ENCODE peak calls at places on chromosomes 2 and 18, in nine cellular contexts. One of them, this sample, is unnamed.

GRCh38 chr2:15982285-15982967 is 42.1 kb downstream of the MYCN start:
- DNase-seq in IMR-90: no peak
- DNase-seq in mucosa of descending colon: no peak
- DNase-seq in ascending aorta: peak
- DNase-seq in ovary: no peak
- DNase-seq in astrocyte of the cerebellum: no peak
- DNase-seq in kidney: no peak
- DNase-seq in SK-N-SH: peak
- DNase-seq in psoas muscle: no peak
- DNase-seq in this sample: no peak

GRCh38 chr2:160417745-160418397 is 75.7 kb downstream of the RBMS1 start:
- DNase-seq in SK-N-SH: no peak
- DNase-seq in psoas muscle: no peak
- DNase-seq in kidney: no peak
- DNase-seq in ascending aorta: no peak
- DNase-seq in astrocyte of the cerebellum: no peak
- DNase-seq in mucosa of descending colon: no peak
- DNase-seq in ovary: no peak
- DNase-seq in IMR-90: peak
- DNase-seq in this sample: peak

GRCh38 chr2:237413293-237414055 is 490 bp downstream of the COL6A3 start:
- DNase-seq in ovary: peak
- DNase-seq in mucosa of descending colon: no peak
- DNase-seq in SK-N-SH: no peak
- DNase-seq in kidney: no peak
- DNase-seq in astrocyte of the cerebellum: no peak
- DNase-seq in ascending aorta: no peak
- DNase-seq in psoas muscle: no peak
- DNase-seq in IMR-90: no peak
- DNase-seq in this sample: no peak

GRCh38 chr18:3619746-3620145 is 169.8 kb downstream of the TGIF1 start:
- DNase-seq in mucosa of descending colon: no peak
- DNase-seq in ovary: no peak
- DNase-seq in psoas muscle: no peak
- DNase-seq in SK-N-SH: no peak
- DNase-seq in IMR-90: no peak
- DNase-seq in astrocyte of the cerebellum: no peak
- DNase-seq in ascending aorta: peak
- DNase-seq in kidney: no peak
- DNase-seq in this sample: no peak

GRCh38 chr18:62536005-62536404 is 13.2 kb downstream of the ZCCHC2 start:
- DNase-seq in astrocyte of the cerebellum: no peak
- DNase-seq in SK-N-SH: no peak
- DNase-seq in psoas muscle: no peak
- DNase-seq in ascending aorta: no peak
- DNase-seq in mucosa of descending colon: no peak
- DNase-seq in ovary: no peak
- DNase-seq in kidney: no peak
- DNase-seq in IMR-90: no peak
- DNase-seq in this sample: no peak

GRCh38 chr18:76886112-76886511 is 63.8 kb downstream of the ZNF236 start:
- DNase-seq in kidney: no peak
- DNase-seq in psoas muscle: no peak
- DNase-seq in ovary: no peak
- DNase-seq in astrocyte of the cerebellum: no peak
- DNase-seq in SK-N-SH: no peak
- DNase-seq in IMR-90: no peak
- DNase-seq in ascending aorta: no peak
- DNase-seq in mucosa of descending colon: no peak
- DNase-seq in this sample: no peak

GRCh38 chr2:222613715-222614331 is 42.1 kb downstream of the FARSB start:
- DNase-seq in ovary: no peak
- DNase-seq in astrocyte of the cerebellum: peak
- DNase-seq in mucosa of descending colon: no peak
- DNase-seq in IMR-90: peak
- DNase-seq in psoas muscle: no peak
- DNase-seq in ascending aorta: no peak
- DNase-seq in SK-N-SH: peak
- DNase-seq in kidney: no peak
- DNase-seq in this sample: peak

GRCh38 chr2:144533221-144533620 is 13.3 kb upstream of the ZEB2 start:
- DNase-seq in astrocyte of the cerebellum: no peak
- DNase-seq in mucosa of descending colon: no peak
- DNase-seq in IMR-90: no peak
- DNase-seq in ovary: no peak
- DNase-seq in kidney: no peak
- DNase-seq in psoas muscle: no peak
- DNase-seq in ascending aorta: no peak
- DNase-seq in SK-N-SH: no peak
- DNase-seq in this sample: no peak

GRCh38 chr2:134372611-134373131 is 118.8 kb downstream of the MGAT5 start:
- DNase-seq in astrocyte of the cerebellum: peak
- DNase-seq in SK-N-SH: no peak
- DNase-seq in ovary: peak
- DNase-seq in mucosa of descending colon: no peak
- DNase-seq in ascending aorta: no peak
- DNase-seq in psoas muscle: peak
- DNase-seq in kidney: no peak
- DNase-seq in IMR-90: peak
- DNase-seq in this sample: peak

GRCh38 chr2:53460347-53460746 is 307.3 kb upstream of the CHAC2 start:
- DNase-seq in mucosa of descending colon: peak
- DNase-seq in SK-N-SH: no peak
- DNase-seq in ovary: no peak
- DNase-seq in IMR-90: no peak
- DNase-seq in ascending aorta: no peak
- DNase-seq in astrocyte of the cerebellum: no peak
- DNase-seq in kidney: no peak
- DNase-seq in psoas muscle: no peak
- DNase-seq in this sample: no peak
- TF ChIP-seq CTCF in mucosa of descending colon: no peak
- TF ChIP-seq CTCF in SK-N-SH: no peak
- TF ChIP-seq CTCF in ovary: no peak
- TF ChIP-seq CTCF in IMR-90: no peak
- TF ChIP-seq CTCF in ascending aorta: no peak
- TF ChIP-seq CTCF in astrocyte of the cerebellum: no peak
- TF ChIP-seq CTCF in kidney: no peak
- TF ChIP-seq CTCF in psoas muscle: no peak
- TF ChIP-seq CTCF in this sample: no peak

DNA sequence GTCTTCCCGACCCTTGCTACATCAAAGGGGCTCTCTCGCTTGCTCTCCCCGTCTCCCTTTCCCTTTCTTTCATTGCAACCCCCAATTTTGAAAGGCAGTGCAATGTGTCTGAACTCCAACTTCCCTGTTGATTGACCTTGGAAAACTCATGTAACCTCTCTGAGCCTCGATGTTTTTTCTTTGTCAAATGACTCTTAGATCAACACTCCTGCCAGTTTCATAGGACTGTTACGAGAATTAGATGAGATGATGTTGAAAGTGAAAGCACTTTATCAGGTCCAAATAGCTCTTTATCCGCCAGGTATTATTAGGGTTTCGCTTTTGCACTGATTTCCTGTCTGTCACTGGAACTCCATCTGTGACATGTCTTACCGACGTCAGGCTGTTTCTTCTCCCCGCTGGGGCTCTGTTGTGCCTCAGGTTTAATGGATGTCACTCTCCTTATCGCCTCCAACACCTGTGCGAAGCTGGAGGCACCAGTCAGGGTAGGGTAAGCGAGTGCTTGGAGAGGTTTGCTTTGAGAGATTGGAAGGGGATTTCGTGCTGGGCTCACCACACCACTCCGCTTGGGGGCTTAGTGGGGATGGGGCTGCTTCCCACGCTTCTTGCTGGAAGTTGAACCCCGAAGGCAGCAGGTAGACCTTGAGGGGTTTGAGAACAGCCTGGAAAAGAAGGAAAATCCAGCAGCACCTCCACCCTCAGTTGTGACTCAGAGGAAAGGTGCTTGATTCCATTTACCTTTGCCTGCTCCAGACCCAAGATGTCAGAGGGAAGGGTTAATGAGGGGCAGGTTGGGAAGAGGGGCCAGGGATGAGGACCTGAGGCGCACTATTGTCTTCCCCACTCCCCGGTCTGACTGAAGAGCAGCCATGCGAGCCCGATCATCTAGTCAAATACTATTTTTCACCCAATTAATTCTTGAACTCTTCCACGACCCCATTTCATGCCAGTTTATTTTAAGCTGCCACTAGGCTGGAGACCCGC is 4.3 kb downstream of the GAD1 start:
- DNase-seq in astrocyte of the cerebellum: no peak
- DNase-seq in IMR-90: no peak
- DNase-seq in SK-N-SH: no peak
- DNase-seq in kidney: no peak
- DNase-seq in ovary: no peak
- DNase-seq in ascending aorta: no peak
- DNase-seq in mucosa of descending colon: no peak
- DNase-seq in psoas muscle: no peak
- DNase-seq in this sample: no peak
- H3K4me3 ChIP-seq in astrocyte of the cerebellum: no peak
- H3K4me3 ChIP-seq in IMR-90: no peak
- H3K4me3 ChIP-seq in SK-N-SH: peak
- H3K4me3 ChIP-seq in kidney: peak
- H3K4me3 ChIP-seq in ovary: peak
- H3K4me3 ChIP-seq in ascending aorta: peak
- H3K4me3 ChIP-seq in mucosa of descending colon: no peak
- H3K4me3 ChIP-seq in psoas muscle: peak
- H3K4me3 ChIP-seq in this sample: no peak

DNA sequence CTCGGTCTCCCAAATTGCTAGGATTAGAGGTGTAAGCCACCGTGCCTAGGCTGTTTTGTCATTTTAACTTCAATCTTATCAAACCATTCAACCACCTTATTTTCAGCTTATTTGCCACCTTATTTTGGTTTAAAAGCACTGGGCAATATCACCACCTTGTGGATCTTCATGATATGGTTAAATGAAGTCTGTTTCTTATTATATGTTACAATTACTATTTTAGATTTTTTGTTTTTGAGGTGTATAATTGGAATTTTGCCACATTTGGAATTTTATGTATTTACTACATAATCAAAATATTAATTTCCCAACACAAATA is 43.8 kb upstream of the SCN9A start:
- DNase-seq in mucosa of descending colon: no peak
- DNase-seq in ascending aorta: no peak
- DNase-seq in SK-N-SH: no peak
- DNase-seq in IMR-90: peak
- DNase-seq in kidney: no peak
- DNase-seq in ovary: no peak
- DNase-seq in astrocyte of the cerebellum: peak
- DNase-seq in psoas muscle: no peak
- DNase-seq in this sample: peak
- TF ChIP-seq CTCF in mucosa of descending colon: no peak
- TF ChIP-seq CTCF in ascending aorta: no peak
- TF ChIP-seq CTCF in SK-N-SH: peak
- TF ChIP-seq CTCF in IMR-90: peak
- TF ChIP-seq CTCF in kidney: no peak
- TF ChIP-seq CTCF in ovary: no peak
- TF ChIP-seq CTCF in astrocyte of the cerebellum: peak
- TF ChIP-seq CTCF in psoas muscle: no peak
- TF ChIP-seq CTCF in this sample: peak

DNA sequence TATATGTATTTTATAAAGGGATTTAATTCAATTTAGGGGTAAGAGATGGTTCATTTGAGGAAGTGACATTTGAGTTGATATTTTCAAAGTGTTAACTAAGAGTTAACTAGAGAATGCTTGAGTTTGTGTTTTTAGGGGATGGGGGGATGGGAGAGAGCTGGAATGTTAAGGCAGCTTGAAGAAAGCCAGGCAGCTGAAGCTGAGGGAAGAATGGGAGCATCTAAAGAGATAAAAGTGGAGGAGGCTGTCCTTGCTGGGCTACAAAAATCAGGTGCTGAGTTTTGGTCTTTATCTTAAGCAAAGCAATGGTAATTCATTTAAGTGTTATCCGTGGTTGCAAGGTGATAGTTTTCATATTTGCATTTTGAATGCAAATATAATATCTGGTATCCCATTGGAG is 9.2 kb downstream of the CHST9 start:
- DNase-seq in mucosa of descending colon: no peak
- DNase-seq in ovary: no peak
- DNase-seq in astrocyte of the cerebellum: no peak
- DNase-seq in kidney: no peak
- DNase-seq in ascending aorta: no peak
- DNase-seq in SK-N-SH: no peak
- DNase-seq in IMR-90: no peak
- DNase-seq in psoas muscle: no peak
- DNase-seq in this sample: no peak
- H3K4me3 ChIP-seq in mucosa of descending colon: no peak
- H3K4me3 ChIP-seq in ovary: no peak
- H3K4me3 ChIP-seq in astrocyte of the cerebellum: no peak
- H3K4me3 ChIP-seq in kidney: no peak
- H3K4me3 ChIP-seq in ascending aorta: no peak
- H3K4me3 ChIP-seq in SK-N-SH: no peak
- H3K4me3 ChIP-seq in IMR-90: no peak
- H3K4me3 ChIP-seq in psoas muscle: no peak
- H3K4me3 ChIP-seq in this sample: no peak

DNA sequence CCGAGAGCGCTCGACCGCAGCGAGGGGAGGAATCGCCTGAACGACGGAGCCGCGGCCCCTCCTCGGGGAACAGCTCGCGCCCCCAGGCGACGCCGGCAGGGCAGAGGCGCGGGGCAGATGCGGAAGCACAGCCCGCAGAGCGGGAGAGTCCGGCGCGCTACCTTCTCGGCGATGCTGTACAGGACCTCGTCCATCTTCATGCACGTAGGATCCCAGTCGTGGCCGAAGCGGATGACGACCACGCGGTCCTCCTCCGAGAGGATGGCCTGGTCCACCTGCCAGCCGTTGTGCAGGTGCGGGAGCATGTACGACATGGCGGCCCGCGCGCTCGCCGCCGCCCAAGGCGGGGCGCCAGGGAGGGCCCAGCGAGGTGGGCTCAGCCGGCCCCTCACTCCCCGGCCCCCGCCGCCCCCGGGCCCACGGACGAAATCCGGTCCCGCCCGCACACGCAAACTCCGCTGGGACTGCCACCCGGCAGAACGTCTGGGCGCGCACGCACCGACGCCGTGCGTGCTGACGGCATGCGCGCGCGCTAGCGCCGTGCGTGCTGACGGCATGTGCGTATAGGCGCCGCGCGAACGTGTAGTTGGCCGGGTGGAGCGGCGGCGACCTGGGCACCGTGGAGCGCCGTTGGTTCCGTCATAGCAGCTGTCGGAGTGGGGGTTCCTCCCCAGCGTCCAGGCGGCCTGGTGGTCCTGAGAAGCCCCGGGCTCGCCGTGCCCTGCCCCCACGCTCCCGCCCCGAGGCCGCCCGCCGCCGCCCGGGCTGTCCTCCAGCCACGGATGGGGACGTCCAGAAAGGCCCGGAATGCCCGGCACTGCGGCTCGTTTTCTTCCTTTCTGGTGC is at the start of gene TXNL4A:
- DNase-seq in astrocyte of the cerebellum: peak
- DNase-seq in mucosa of descending colon: peak
- DNase-seq in kidney: peak
- DNase-seq in ovary: peak
- DNase-seq in psoas muscle: peak
- DNase-seq in SK-N-SH: peak
- DNase-seq in ascending aorta: peak
- DNase-seq in IMR-90: peak
- DNase-seq in this sample: peak
- TF ChIP-seq CTCF in astrocyte of the cerebellum: peak
- TF ChIP-seq CTCF in mucosa of descending colon: no peak
- TF ChIP-seq CTCF in kidney: peak
- TF ChIP-seq CTCF in ovary: no peak
- TF ChIP-seq CTCF in psoas muscle: peak
- TF ChIP-seq CTCF in SK-N-SH: peak
- TF ChIP-seq CTCF in ascending aorta: peak
- TF ChIP-seq CTCF in IMR-90: peak
- TF ChIP-seq CTCF in this sample: peak

This sample was measured in astrocyte of the spinal cord.